ENCODE peak calls at places on chromosome 20, in seven cellular contexts. D is heart right ventricle, C is left ventricle myocardium inferior, O is aorta, L is Daoy, R is NCI-H774, U is ascending aorta. G is an unnamed sample.

GRCh38 chr20:31712564-31713311 is 9.9 kb downstream of the BCL2L1 start:
- DNase-seq in C (peak; percentile 87), R (no peak), D (peak; percentile 91), L (peak; percentile 93), O (peak; percentile 82), U (peak; percentile 87), G (no peak)

GRCh38 chr20:16709017-16709416 is 20.8 kb upstream of the SNRPB2 start:
- DNase-seq in R (no peak), O (no peak), U (no peak), L (no peak), C (no peak), D (no peak), G (peak; percentile 16)

GRCh38 chr20:46894971-46895905 is 595 bp downstream of the EYA2 start:
- DNase-seq in L (peak; percentile 62), D (no peak), O (peak; percentile 48), U (no peak), R (peak; percentile 44), C (no peak), G (no peak)

GRCh38 chr20:35306931-35307517 is 14.8 kb upstream of the FAM83C start:
- DNase-seq in C (peak; percentile 25), R (peak; percentile 13), L (peak; percentile 88), U (no peak), D (peak; percentile 37), O (no peak), G (peak; percentile 43)

GRCh38 chr20:11919046-11919445 is 1.4 kb downstream of the BTBD3 start:
- DNase-seq in O (no peak), L (no peak), C (peak; percentile 38), R (peak; percentile 81), D (peak; percentile 67), U (no peak), G (no peak)

GRCh38 chr20:20820104-20820503 is 107.7 kb upstream of the RALGAPA2 start:
- DNase-seq in U (no peak), R (no peak), L (peak; percentile 42), C (no peak), O (no peak), D (no peak), G (no peak)

GRCh38 chr20:50012282-50013263 is 29.8 kb downstream of the SNAI1 start:
- DNase-seq in U (no peak), L (no peak), O (no peak), D (no peak), R (no peak), C (no peak), G (no peak)

GRCh38 chr20:38369387-38369786 is 23.1 kb downstream of the LBP start:
- DNase-seq in C (no peak), L (peak; percentile 19), U (no peak), O (no peak), D (no peak), R (no peak), G (no peak)

GRCh38 chr20:1326031-1326930 is 2.7 kb downstream of the SDCBP2 start:
- DNase-seq in U (no peak), C (peak; percentile 34), O (no peak), D (peak; percentile 41), R (no peak), L (no peak), G (peak; percentile 3)

GRCh38 chr20:33299111-33299603 is 16.1 kb downstream of the BPIFB1 start:
- DNase-seq in U (no peak), C (peak; percentile 52), R (peak; percentile 44), L (peak; percentile 68), O (peak; percentile 56), D (peak; percentile 44), G (peak; percentile 75)

GRCh38 chr20:49603209-49603627 is 35.3 kb upstream of the PTGIS start:
- DNase-seq in D (peak; percentile 37), U (no peak), C (peak; percentile 46), L (no peak), O (no peak), R (no peak), G (no peak)

GRCh38 chr20:32626859-32627636 is 41.9 kb upstream of the NOL4L start:
- DNase-seq in O (no peak), L (peak; percentile 35), U (no peak), R (peak; percentile 82), C (no peak), D (no peak), G (peak; percentile 48)

GRCh38 chr20:49750611-49751396 is 37.1 kb upstream of the B4GALT5 start:
- DNase-seq in O (no peak), U (no peak), C (no peak), D (no peak), R (no peak), L (no peak), G (peak; percentile 43)

GRCh38 chr20:63499333-63499969 is 568 bp upstream of the EEF1A2 start:
- DNase-seq in R (no peak), D (no peak), C (no peak), O (no peak), L (no peak), U (no peak), G (no peak)

GRCh38 chr20:12575352-12576095 is 433.2 kb upstream of the SPTLC3 start:
- DNase-seq in L (no peak), D (peak; percentile 84), R (no peak), U (no peak), C (peak; percentile 79), O (no peak), G (no peak)

GRCh38 chr20:41365785-41366545 is 653 bp downstream of the EMILIN3 start:
- DNase-seq in D (no peak), R (peak; percentile 2), O (peak; percentile 38), C (no peak), U (no peak), L (no peak), G (no peak)

GRCh38 chr20:16821211-16822089 is 73.3 kb downstream of the OTOR start:
- DNase-seq in L (peak; percentile 34), C (no peak), U (no peak), D (no peak), O (no peak), R (peak; percentile 1), G (peak; percentile 40)

GRCh38 chr20:53215166-53215565 is 243.0 kb downstream of the TSHZ2 start:
- DNase-seq in O (no peak), L (peak; percentile 6), U (no peak), R (no peak), D (no peak), C (no peak), G (no peak)

GRCh38 chr20:38187512-38187911 is 22.4 kb upstream of the TGM2 start:
- DNase-seq in R (no peak), C (no peak), O (no peak), U (no peak), D (no peak), L (peak; percentile 47), G (no peak)

GRCh38 chr20:56606174-56606945 is 22.7 kb upstream of the TFAP2C start:
- DNase-seq in O (no peak), R (no peak), C (no peak), D (no peak), U (no peak), L (peak; percentile 15), G (no peak)

GRCh38 chr20:1894951-1895673 is at the start of gene SIRPA:
- DNase-seq in R (no peak), D (peak; percentile 69), L (peak; percentile 75), C (peak; percentile 69), O (peak; percentile 80), U (no peak), G (peak; percentile 39)

GRCh38 chr20:41150664-41151063 is 13.3 kb downstream of the PLCG1 start:
- DNase-seq in U (no peak), R (no peak), C (no peak), L (no peak), D (peak; percentile 49), O (no peak), G (no peak)

GRCh38 chr20:24977336-24977735 is 15.2 kb downstream of the APMAP start:
- DNase-seq in D (no peak), U (no peak), L (no peak), O (no peak), C (no peak), R (no peak), G (peak; percentile 2)

GRCh38 chr20:19403549-19403948 is 191.1 kb downstream of the SLC24A3 start:
- DNase-seq in R (no peak), D (no peak), O (no peak), U (no peak), L (no peak), C (no peak), G (no peak)

GRCh38 chr20:10357061-10357708 is 76.8 kb downstream of the MKKS start:
- DNase-seq in R (no peak), U (no peak), C (no peak), D (no peak), O (no peak), L (peak; percentile 14), G (no peak)

GRCh38 chr20:57872816-57873409 is 163.1 kb upstream of the PMEPA1 start:
- DNase-seq in D (no peak), R (no peak), U (no peak), C (no peak), O (no peak), L (no peak), G (no peak)

GRCh38 chr20:4657096-4657495 is 64.6 kb upstream of the PRND start:
- DNase-seq in D (no peak), R (no peak), L (no peak), C (no peak), O (no peak), U (no peak), G (no peak)

GRCh38 chr20:49980140-49981008 is 2.4 kb upstream of the SNAI1 start:
- DNase-seq in U (no peak), D (no peak), L (no peak), O (no peak), R (no peak), C (no peak), G (no peak)

GRCh38 chr20:50335105-50335504 is 144.5 kb downstream of the CEBPB start:
- DNase-seq in O (no peak), U (no peak), D (no peak), C (no peak), R (peak; percentile 41), L (peak; percentile 59), G (no peak)

G was measured in DND-41.